ENCODE peak calls at places on chromosomes 3 and 15, in four cellular contexts. M is PC-3, O is IMR-90, C is astrocyte. U is an unnamed sample.
A peak's percentile ranks its signal among the peaks of the same experiment; 100 is the strongest.

GRCh38 chr3:151209652-151210051 is 6.6 kb upstream of the GPR171 start:
- DNase-seq in M (no peak), O (no peak), C (no peak), U (no peak)

GRCh38 chr3:138046955-138047354 is 37.0 kb downstream of the CLDN18 start:
- DNase-seq in M (peak; percentile 6), O (no peak), C (no peak), U (no peak)

GRCh38 chr3:184740509-184741258 is 28.8 kb upstream of the MAGEF1 start:
- DNase-seq in M (peak; percentile 80), O (peak; percentile 69), C (peak; percentile 56), U (peak; percentile 58)

GRCh38 chr15:91952216-91952615 is 98.7 kb downstream of the SLCO3A1 start:
- DNase-seq in M (no peak), O (no peak), C (no peak), U (no peak)

GRCh38 chr3:194204793-194205065 is 68.8 kb downstream of the HES1 start:
- DNase-seq in M (peak; percentile 10), O (no peak), C (no peak), U (no peak)

GRCh38 chr3:185824051-185824466 is 783 bp downstream of the IGF2BP2 start:
- DNase-seq in M (no peak), O (no peak), C (no peak), U (peak; percentile 45)

GRCh38 chr15:50676799-50677483 is 9.7 kb downstream of the TRPM7 start:
- DNase-seq in M (no peak), O (peak; percentile 64), C (peak; percentile 54), U (peak; percentile 41)

GRCh38 chr3:140170612-140171011 is 235.6 kb downstream of the CLSTN2 start:
- DNase-seq in M (no peak), O (no peak), C (no peak), U (no peak)

GRCh38 chr15:61404567-61404966 is 175.5 kb upstream of the RORA start:
- DNase-seq in M (peak; percentile 14), O (no peak), C (no peak), U (no peak)

GRCh38 chr3:10116138-10116460 is 624 bp downstream of the BRK1 start:
- DNase-seq in M (peak; percentile 42), O (peak; percentile 54), C (peak; percentile 56), U (no peak)

GRCh38 chr15:52318729-52319500 is 23.3 kb upstream of the MYO5C start:
- DNase-seq in M (no peak), O (no peak), C (no peak), U (no peak)

GRCh38 chr3:111012388-111013248 is 59.0 kb upstream of the NECTIN3 start:
- DNase-seq in M (peak; percentile 60), O (no peak), C (no peak), U (no peak)

GRCh38 chr3:101903426-101903825 is 54.1 kb downstream of the NFKBIZ start:
- DNase-seq in M (peak; percentile 78), O (peak; percentile 55), C (peak; percentile 12), U (no peak)

GRCh38 chr3:6577584-6577983 is 283.3 kb upstream of the GRM7 start:
- DNase-seq in M (no peak), O (no peak), C (no peak), U (no peak)

GRCh38 chr15:83178869-83179325 is 28.7 kb downstream of the HDGFL3 start:
- DNase-seq in M (no peak), O (no peak), C (no peak), U (no peak)

GRCh38 chr3:69926385-69926784 is 73.1 kb upstream of the SAMMSON start:
- DNase-seq in M (no peak), O (no peak), C (no peak), U (no peak)

GRCh38 chr3:52240059-52240885 is 1.3 kb upstream of the TWF2 start:
- DNase-seq in M (peak; percentile 75), O (peak; percentile 98), C (peak; percentile 93), U (peak; percentile 92)

GRCh38 chr3:43872301-43872700 is 181.6 kb downstream of the ABHD5 start:
- DNase-seq in M (peak; percentile 90), O (peak; percentile 91), C (peak; percentile 81), U (peak; percentile 67)

GRCh38 chr3:78101363-78101762 is 1061.5 kb downstream of the ROBO2 start:
- DNase-seq in M (peak; percentile 6), O (peak; percentile 74), C (peak; percentile 96), U (peak; percentile 81)

GRCh38 chr3:186784820-186785516 is 1.6 kb downstream of the EIF4A2 start:
- DNase-seq in M (no peak), O (no peak), C (no peak), U (no peak)

GRCh38 chr3:51819709-51820406 is 40.8 kb upstream of the IQCF6 start:
- DNase-seq in M (peak; percentile 11), O (no peak), C (no peak), U (no peak)

GRCh38 chr3:161489390-161489789 is 7.2 kb upstream of the OTOL1 start:
- DNase-seq in M (no peak), O (no peak), C (no peak), U (no peak)

GRCh38 chr15:57893075-57893474 is 172.4 kb downstream of the ALDH1A2 start:
- DNase-seq in M (no peak), O (no peak), C (no peak), U (no peak)

DNA sequence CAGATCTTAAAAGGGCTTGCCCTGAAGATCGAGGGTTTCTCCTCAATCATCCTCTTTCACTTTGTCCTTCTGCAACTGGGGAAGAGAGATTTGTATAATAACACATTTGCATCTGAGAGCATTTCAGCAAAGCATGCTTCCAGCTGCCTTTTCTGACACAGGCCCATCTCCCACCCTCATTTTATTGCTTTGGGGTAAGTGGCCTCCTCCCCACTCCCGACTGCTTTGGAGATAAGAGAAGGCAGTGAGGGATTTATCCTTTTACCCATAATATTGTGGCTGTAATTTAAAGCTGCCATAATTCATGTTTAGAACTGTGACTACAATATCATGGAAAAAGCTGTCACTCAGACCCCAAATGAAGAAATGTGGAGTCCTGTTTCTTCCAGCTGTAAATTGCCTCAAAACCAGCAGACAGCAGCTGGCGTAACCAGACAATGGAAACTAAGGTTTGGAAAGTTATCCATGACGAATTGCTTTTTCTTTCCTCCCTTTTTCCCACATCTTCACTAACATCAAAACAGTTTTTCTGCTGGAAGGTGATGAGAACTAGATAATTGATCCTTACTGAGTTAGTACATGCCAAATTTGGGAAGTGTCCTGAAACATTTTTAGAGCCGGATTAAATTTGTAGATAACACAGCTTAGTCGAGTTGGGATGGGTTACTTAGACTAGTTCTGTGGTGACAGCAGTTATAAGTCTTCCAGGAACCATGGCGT is 104.2 kb upstream of the PFN2 start:
- DNase-seq in M (no peak), O (no peak), C (no peak), U (no peak)
- H3K9ac ChIP-seq in M (no peak overlapping the region), O (peak overlapping the region; percentile 2), C (no peak overlapping the region), U (no peak overlapping the region)

DNA sequence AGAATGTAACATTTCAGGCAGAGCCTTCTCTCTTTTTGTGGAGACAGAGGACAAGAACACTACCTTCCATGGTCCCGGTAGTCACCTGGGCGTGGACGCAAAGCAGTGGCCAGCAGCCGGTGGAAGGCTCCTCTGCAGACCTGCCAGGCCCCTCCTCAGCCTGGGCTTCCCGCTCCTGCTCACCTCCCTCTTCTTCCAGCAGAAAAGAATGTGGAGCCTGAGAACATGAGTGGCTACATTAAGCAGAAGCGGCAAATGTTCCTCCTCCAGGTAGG is 23.5 kb downstream of the CFAP100 start:
- DNase-seq in M (no peak), O (no peak), C (no peak), U (no peak)
- H3K36me3 ChIP-seq in M (no peaks in the 10 kb centered on the region), O (no peaks in the 10 kb centered on the region), C (no peaks in the 10 kb centered on the region), U (no peaks in the 10 kb centered on the region)

DNA sequence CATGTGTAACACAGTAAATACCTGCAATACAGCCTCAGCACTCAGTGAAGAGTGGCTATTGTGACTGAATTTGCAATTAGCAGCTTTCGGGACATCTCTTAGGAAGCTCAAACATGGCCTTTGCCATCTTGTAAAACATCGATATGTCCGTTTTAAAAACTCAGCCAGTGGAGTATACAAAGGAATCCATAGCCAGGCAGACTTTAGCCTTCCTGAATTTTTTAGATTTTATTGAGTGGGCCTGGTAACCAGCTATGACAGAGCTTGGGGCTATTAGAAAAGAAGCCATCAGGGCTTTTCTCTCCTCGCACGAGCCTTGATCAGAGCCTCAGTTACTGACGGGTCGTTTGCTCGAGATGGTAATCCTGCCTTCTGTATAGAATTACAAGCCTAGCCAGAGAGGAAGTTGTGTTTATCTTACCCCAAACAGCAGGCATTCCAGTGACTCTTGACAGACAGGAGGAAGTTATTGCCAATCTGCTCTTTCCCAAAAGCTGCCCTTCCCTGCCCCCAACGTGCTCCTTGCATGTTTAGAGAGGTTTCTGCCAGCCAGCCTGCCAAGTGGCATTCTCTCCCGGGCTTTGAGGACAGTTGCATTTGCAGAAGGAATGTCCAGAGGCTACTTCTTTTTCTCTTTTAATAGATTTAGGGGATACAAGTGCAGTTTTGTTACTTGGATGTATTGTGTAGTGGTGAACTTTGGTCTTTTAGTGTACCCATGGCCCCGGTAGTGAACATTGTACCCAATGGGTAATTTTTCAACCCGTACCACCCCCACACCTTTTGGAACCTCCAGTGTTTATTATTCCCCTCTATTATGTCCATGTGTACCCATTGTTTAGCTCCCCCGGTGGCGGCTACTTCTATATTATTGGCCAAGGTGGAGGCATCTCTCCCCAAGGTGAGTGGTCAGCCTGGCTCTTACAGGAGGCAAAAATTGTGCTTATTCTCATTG is 40.6 kb downstream of the ITPR1 start:
- DNase-seq in M (peak; percentile 33), O (no peak), C (peak; percentile 1), U (peak; percentile 57)
- H3K4me3 ChIP-seq in M (no peak overlapping the region), O (no peak overlapping the region), C (no peak overlapping the region), U (peak overlapping the region; percentile 56)

GRCh38 chr3:49867871-49868321 is 1.8 kb downstream of the CAMKV start:
- DNase-seq in M (peak; percentile 32), O (peak; percentile 44), C (peak; percentile 22), U (peak; percentile 52)

GRCh38 chr3:49869525-49870126 is at the start of gene CAMKV:
- DNase-seq in M (no peak), O (no peak), C (no peak), U (peak; percentile 11)

GRCh38 chr3:49867400-49867799 is 2.3 kb downstream of the CAMKV start:
- DNase-seq in M (no peak), O (no peak), C (no peak), U (no peak)

GRCh38 chr3:49871536-49872157 is 1.9 kb upstream of the CAMKV start:
- DNase-seq in M (no peak), O (no peak), C (no peak), U (no peak)

DNA sequence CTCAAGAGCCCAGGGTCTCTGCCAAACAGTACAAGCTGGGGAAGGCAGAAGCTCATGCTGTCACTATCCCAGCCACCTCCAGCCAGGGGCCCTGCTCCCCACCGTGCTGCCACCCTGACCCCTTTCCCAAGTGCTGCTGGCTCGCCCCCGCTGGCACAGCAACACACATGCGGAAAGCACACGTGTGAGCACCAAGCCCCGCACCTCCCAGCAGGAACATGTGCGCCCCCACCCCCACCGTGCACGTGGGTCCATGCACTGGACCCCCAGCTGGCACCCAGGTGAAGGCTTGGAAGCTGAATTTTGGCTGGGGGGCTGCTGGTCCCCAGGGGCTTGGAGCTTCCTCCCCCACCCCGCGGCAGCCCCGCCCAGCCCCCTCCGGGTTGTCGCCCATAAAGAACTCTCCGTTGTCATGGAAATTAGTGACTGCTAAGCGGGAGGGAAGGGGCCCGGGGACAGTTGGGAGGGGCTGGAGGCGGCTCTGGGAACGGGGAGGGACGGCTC is 703 bp downstream of the CAMKV start:
- DNase-seq in M (no peak), O (no peak), C (no peak), U (no peak)
- H3K9ac ChIP-seq in M (no peak overlapping the region), O (no peak overlapping the region), C (no peak overlapping the region), U (no peak overlapping the region)

U was measured in adipocyte.